ENCODE peak calls at places on chromosome 12, in six cellular contexts. One of them, this sample, is unnamed.

GRCh38 chr12:75578546-75578945 is 67.1 kb upstream of the KRR1 start:
- DNase-seq in mesendoderm: no peak
- DNase-seq in mesenchymal stem cell: no peak
- DNase-seq in IMR-90: no peak
- DNase-seq in neuronal stem cell: no peak
- DNase-seq in H1: no peak
- DNase-seq in this sample: no peak

GRCh38 chr12:9960613-9961012 is 10.6 kb upstream of the CLEC12A start:
- DNase-seq in mesenchymal stem cell: no peak
- DNase-seq in neuronal stem cell: no peak
- DNase-seq in H1: no peak
- DNase-seq in IMR-90: no peak
- DNase-seq in mesendoderm: no peak
- DNase-seq in this sample: no peak

GRCh38 chr12:2129076-2129475 is 76.3 kb downstream of the CACNA1C start:
- DNase-seq in IMR-90: peak; percentile 75
- DNase-seq in H1: no peak
- DNase-seq in neuronal stem cell: no peak
- DNase-seq in mesenchymal stem cell: peak; percentile 50
- DNase-seq in mesendoderm: no peak
- DNase-seq in this sample: no peak

GRCh38 chr12:18283776-18284175 is 22.5 kb downstream of the PIK3C2G start:
- DNase-seq in mesenchymal stem cell: no peak
- DNase-seq in neuronal stem cell: no peak
- DNase-seq in IMR-90: no peak
- DNase-seq in mesendoderm: peak; percentile 69
- DNase-seq in H1: no peak
- DNase-seq in this sample: peak; percentile 52

GRCh38 chr12:104370989-104371870 is 67.7 kb downstream of the EID3 start:
- DNase-seq in mesendoderm: peak; percentile 94
- DNase-seq in H1: no peak
- DNase-seq in mesenchymal stem cell: no peak
- DNase-seq in neuronal stem cell: no peak
- DNase-seq in IMR-90: peak; percentile 57
- DNase-seq in this sample: peak; percentile 79

GRCh38 chr12:48691826-48692473 is 9.9 kb upstream of the KANSL2 start:
- DNase-seq in mesenchymal stem cell: no peak
- DNase-seq in H1: no peak
- DNase-seq in IMR-90: no peak
- DNase-seq in mesendoderm: no peak
- DNase-seq in neuronal stem cell: no peak
- DNase-seq in this sample: no peak

GRCh38 chr12:10361622-10362021 is 28.2 kb downstream of the KLRK1 start:
- DNase-seq in neuronal stem cell: no peak
- DNase-seq in mesendoderm: peak; percentile 57
- DNase-seq in H1: no peak
- DNase-seq in mesenchymal stem cell: peak; percentile 56
- DNase-seq in IMR-90: peak; percentile 78
- DNase-seq in this sample: no peak

GRCh38 chr12:121582583-121583333 is 1.9 kb upstream of the KDM2B start:
- DNase-seq in mesendoderm: peak; percentile 99
- DNase-seq in mesenchymal stem cell: no peak
- DNase-seq in IMR-90: no peak
- DNase-seq in neuronal stem cell: peak; percentile 86
- DNase-seq in H1: peak; percentile 71
- DNase-seq in this sample: peak; percentile 87

GRCh38 chr12:30026621-30027234 is 243.0 kb upstream of the TMTC1 start:
- DNase-seq in neuronal stem cell: no peak
- DNase-seq in mesenchymal stem cell: peak; percentile 79
- DNase-seq in H1: no peak
- DNase-seq in mesendoderm: no peak
- DNase-seq in IMR-90: peak; percentile 89
- DNase-seq in this sample: no peak

GRCh38 chr12:122026706-122027328 is 5.1 kb downstream of the BCL7A start:
- DNase-seq in mesenchymal stem cell: no peak
- DNase-seq in IMR-90: no peak
- DNase-seq in mesendoderm: no peak
- DNase-seq in neuronal stem cell: no peak
- DNase-seq in H1: no peak
- DNase-seq in this sample: peak; percentile 55

GRCh38 chr12:120283318-120283717 is 8.4 kb downstream of the RNU4-2 start:
- DNase-seq in H1: peak; percentile 52
- DNase-seq in IMR-90: no peak
- DNase-seq in mesenchymal stem cell: no peak
- DNase-seq in neuronal stem cell: no peak
- DNase-seq in mesendoderm: peak; percentile 93
- DNase-seq in this sample: peak; percentile 50

GRCh38 chr12:97404549-97404948 is 58.1 kb upstream of the RMST start:
- DNase-seq in IMR-90: peak; percentile 6
- DNase-seq in mesendoderm: peak; percentile 81
- DNase-seq in mesenchymal stem cell: peak; percentile 24
- DNase-seq in neuronal stem cell: peak; percentile 38
- DNase-seq in H1: peak; percentile 62
- DNase-seq in this sample: peak; percentile 75

GRCh38 chr12:32312049-32312670 is 87.2 kb upstream of the FGD4 start:
- DNase-seq in neuronal stem cell: peak; percentile 32
- DNase-seq in H1: no peak
- DNase-seq in IMR-90: peak; percentile 72
- DNase-seq in mesendoderm: peak; percentile 85
- DNase-seq in mesenchymal stem cell: peak; percentile 71
- DNase-seq in this sample: no peak

GRCh38 chr12:55720894-55721444 is 776 bp downstream of the RDH5 start:
- DNase-seq in neuronal stem cell: no peak
- DNase-seq in mesenchymal stem cell: peak; percentile 75
- DNase-seq in H1: no peak
- DNase-seq in mesendoderm: no peak
- DNase-seq in IMR-90: peak; percentile 91
- DNase-seq in this sample: peak; percentile 84

GRCh38 chr12:47912575-47912974 is 7.8 kb upstream of the VDR start:
- DNase-seq in mesenchymal stem cell: no peak
- DNase-seq in mesendoderm: no peak
- DNase-seq in H1: no peak
- DNase-seq in neuronal stem cell: no peak
- DNase-seq in IMR-90: no peak
- DNase-seq in this sample: no peak

GRCh38 chr12:48857278-48857994 is 5.5 kb upstream of the DDX23 start:
- DNase-seq in neuronal stem cell: no peak
- DNase-seq in IMR-90: no peak
- DNase-seq in H1: no peak
- DNase-seq in mesendoderm: peak; percentile 22
- DNase-seq in mesenchymal stem cell: no peak
- DNase-seq in this sample: no peak

GRCh38 chr12:121776190-121777098 is 17.0 kb downstream of the RHOF start:
- DNase-seq in neuronal stem cell: peak; percentile 69
- DNase-seq in mesenchymal stem cell: peak; percentile 65
- DNase-seq in mesendoderm: peak; percentile 73
- DNase-seq in IMR-90: peak; percentile 44
- DNase-seq in H1: peak; percentile 99
- DNase-seq in this sample: peak; percentile 85

GRCh38 chr12:125194999-125195398 is 129.8 kb downstream of the AACS start:
- DNase-seq in H1: peak; percentile 49
- DNase-seq in mesenchymal stem cell: no peak
- DNase-seq in mesendoderm: no peak
- DNase-seq in neuronal stem cell: no peak
- DNase-seq in IMR-90: no peak
- DNase-seq in this sample: no peak

GRCh38 chr12:52081263-52081733 is 1.8 kb downstream of the SMIM41 start:
- DNase-seq in H1: no peak
- DNase-seq in mesenchymal stem cell: peak; percentile 40
- DNase-seq in neuronal stem cell: no peak
- DNase-seq in IMR-90: no peak
- DNase-seq in mesendoderm: no peak
- DNase-seq in this sample: no peak

GRCh38 chr12:89352492-89353187 is at the start of gene DUSP6:
- DNase-seq in neuronal stem cell: peak; percentile 98
- DNase-seq in H1: peak; percentile 93
- DNase-seq in IMR-90: peak; percentile 99
- DNase-seq in mesendoderm: peak; percentile 100
- DNase-seq in mesenchymal stem cell: peak; percentile 99
- DNase-seq in this sample: peak; percentile 99
- H3K23ac ChIP-seq in neuronal stem cell: peak within 1 kb of the TSS; percentile 94
- H3K23ac ChIP-seq in H1: no peak within 1 kb of the TSS
- H3K23ac ChIP-seq in IMR-90: peak within 1 kb of the TSS; percentile 99
- H3K23ac ChIP-seq in mesendoderm: peak within 1 kb of the TSS; percentile 98
- H3K23ac ChIP-seq in mesenchymal stem cell: peak within 1 kb of the TSS; percentile 96
- H3K23ac ChIP-seq in this sample: peak within 1 kb of the TSS; percentile 3

DNA sequence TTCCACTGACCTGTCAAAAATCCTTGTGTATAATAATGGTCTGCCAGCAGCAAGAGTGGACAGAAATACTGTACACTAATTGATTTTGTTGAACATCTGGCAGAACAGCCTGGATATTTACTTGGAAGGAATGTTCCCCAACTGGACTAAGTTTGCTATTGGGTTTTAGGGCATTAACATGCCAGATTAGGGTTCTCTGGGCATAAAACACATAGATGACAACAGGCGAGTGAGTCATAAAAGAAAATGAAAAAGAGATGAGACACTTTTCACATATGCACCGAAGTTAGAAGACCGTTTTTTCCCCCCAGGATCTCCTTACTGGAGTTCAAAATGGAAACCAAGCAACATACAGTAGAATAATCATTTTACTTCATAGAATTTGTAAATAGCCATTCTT is 236.3 kb upstream of the NAV3 start:
- DNase-seq in neuronal stem cell: no peak
- DNase-seq in H1: no peak
- DNase-seq in IMR-90: no peak
- DNase-seq in mesendoderm: no peak
- DNase-seq in mesenchymal stem cell: no peak
- DNase-seq in this sample: no peak
- H3K23ac ChIP-seq in neuronal stem cell: no peak overlapping the region
- H3K23ac ChIP-seq in H1: no peak overlapping the region
- H3K23ac ChIP-seq in IMR-90: no peak overlapping the region
- H3K23ac ChIP-seq in mesendoderm: no peak overlapping the region
- H3K23ac ChIP-seq in mesenchymal stem cell: no peak overlapping the region
- H3K23ac ChIP-seq in this sample: no peak overlapping the region

GRCh38 chr12:27351476-27351875 is 18.8 kb downstream of the BMAL2 start:
- DNase-seq in neuronal stem cell: no peak
- DNase-seq in mesenchymal stem cell: no peak
- DNase-seq in IMR-90: no peak
- DNase-seq in mesendoderm: no peak
- DNase-seq in H1: no peak
- DNase-seq in this sample: no peak
- H3K23ac ChIP-seq in neuronal stem cell: no peak overlapping the region
- H3K23ac ChIP-seq in mesenchymal stem cell: no peak overlapping the region
- H3K23ac ChIP-seq in IMR-90: no peak overlapping the region
- H3K23ac ChIP-seq in mesendoderm: no peak overlapping the region
- H3K23ac ChIP-seq in H1: no peak overlapping the region
- H3K23ac ChIP-seq in this sample: no peak overlapping the region

GRCh38 chr12:643478-644292 is 19.6 kb downstream of the NINJ2 start:
- DNase-seq in mesenchymal stem cell: no peak
- DNase-seq in H1: no peak
- DNase-seq in IMR-90: no peak
- DNase-seq in mesendoderm: peak; percentile 33
- DNase-seq in neuronal stem cell: no peak
- DNase-seq in this sample: no peak

GRCh38 chr12:644293-644639 is 19.0 kb downstream of the NINJ2 start:
- DNase-seq in mesenchymal stem cell: no peak
- DNase-seq in mesendoderm: no peak
- DNase-seq in neuronal stem cell: no peak
- DNase-seq in IMR-90: no peak
- DNase-seq in H1: no peak
- DNase-seq in this sample: no peak

GRCh38 chr12:644818-645552 is 18.3 kb downstream of the NINJ2 start:
- DNase-seq in mesenchymal stem cell: no peak
- DNase-seq in IMR-90: no peak
- DNase-seq in mesendoderm: no peak
- DNase-seq in H1: no peak
- DNase-seq in neuronal stem cell: no peak
- DNase-seq in this sample: no peak

GRCh38 chr12:645563-646071 is 17.6 kb downstream of the NINJ2 start:
- DNase-seq in H1: no peak
- DNase-seq in mesendoderm: peak; percentile 35
- DNase-seq in IMR-90: peak; percentile 62
- DNase-seq in neuronal stem cell: no peak
- DNase-seq in mesenchymal stem cell: peak; percentile 77
- DNase-seq in this sample: no peak

GRCh38 chr12:642633-643477 is 20.4 kb downstream of the NINJ2 start:
- DNase-seq in mesenchymal stem cell: peak; percentile 62
- DNase-seq in neuronal stem cell: peak; percentile 43
- DNase-seq in mesendoderm: peak; percentile 92
- DNase-seq in H1: peak; percentile 78
- DNase-seq in IMR-90: peak; percentile 34
- DNase-seq in this sample: peak; percentile 87
- H3K23ac ChIP-seq in mesenchymal stem cell: peak overlapping the region; percentile 1
- H3K23ac ChIP-seq in neuronal stem cell: peak overlapping the region; percentile 90
- H3K23ac ChIP-seq in mesendoderm: peak overlapping the region; percentile 70
- H3K23ac ChIP-seq in H1: no peak overlapping the region
- H3K23ac ChIP-seq in IMR-90: peak overlapping the region; percentile 92
- H3K23ac ChIP-seq in this sample: no peak overlapping the region

GRCh38 chr12:56773113-56773512 is 10.0 kb downstream of the HSD17B6 start:
- DNase-seq in IMR-90: no peak
- DNase-seq in mesendoderm: no peak
- DNase-seq in neuronal stem cell: no peak
- DNase-seq in H1: no peak
- DNase-seq in mesenchymal stem cell: no peak
- DNase-seq in this sample: no peak
- H3K23ac ChIP-seq in IMR-90: no peak overlapping the region
- H3K23ac ChIP-seq in mesendoderm: no peak overlapping the region
- H3K23ac ChIP-seq in neuronal stem cell: no peak overlapping the region
- H3K23ac ChIP-seq in H1: no peak overlapping the region
- H3K23ac ChIP-seq in mesenchymal stem cell: no peak overlapping the region
- H3K23ac ChIP-seq in this sample: no peak overlapping the region

GRCh38 chr12:12367096-12367998 is 10.5 kb downstream of the BORCS5 start:
- DNase-seq in mesenchymal stem cell: no peak
- DNase-seq in mesendoderm: no peak
- DNase-seq in H1: no peak
- DNase-seq in IMR-90: no peak
- DNase-seq in neuronal stem cell: no peak
- DNase-seq in this sample: no peak
- H3K23ac ChIP-seq in mesenchymal stem cell: no peak overlapping the region
- H3K23ac ChIP-seq in mesendoderm: no peak overlapping the region
- H3K23ac ChIP-seq in H1: no peak overlapping the region
- H3K23ac ChIP-seq in IMR-90: no peak overlapping the region
- H3K23ac ChIP-seq in neuronal stem cell: no peak overlapping the region
- H3K23ac ChIP-seq in this sample: no peak overlapping the region

DNA sequence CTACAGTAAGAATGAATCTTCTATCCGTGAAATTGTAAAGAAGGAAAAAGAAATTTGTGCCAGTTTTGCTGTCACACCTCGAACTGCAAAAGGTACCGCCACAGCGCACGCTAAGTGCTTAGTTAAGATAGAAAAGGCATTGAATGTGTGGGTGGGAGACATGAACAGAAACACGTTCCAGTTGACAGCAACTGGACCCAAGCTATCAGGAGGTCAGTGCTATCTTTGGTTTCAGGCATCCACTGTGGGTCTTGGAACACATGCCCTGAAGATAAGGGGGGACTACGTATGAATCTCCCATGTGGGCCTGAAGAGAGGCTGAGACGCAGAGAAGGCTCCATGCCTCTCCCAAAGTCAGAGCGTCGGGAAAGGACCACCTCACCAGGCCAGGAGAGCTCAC is 9.8 kb downstream of the IFFO1 start:
- DNase-seq in mesenchymal stem cell: no peak
- DNase-seq in mesendoderm: no peak
- DNase-seq in IMR-90: no peak
- DNase-seq in H1: no peak
- DNase-seq in neuronal stem cell: no peak
- DNase-seq in this sample: peak; percentile 20
- H3K23ac ChIP-seq in mesenchymal stem cell: no peak overlapping the region
- H3K23ac ChIP-seq in mesendoderm: no peak overlapping the region
- H3K23ac ChIP-seq in IMR-90: peak overlapping the region; percentile 59
- H3K23ac ChIP-seq in H1: no peak overlapping the region
- H3K23ac ChIP-seq in neuronal stem cell: no peak overlapping the region
- H3K23ac ChIP-seq in this sample: no peak overlapping the region

This sample was measured in H9.